ENCODE peak calls at places on chromosomes 16 and 17, in four cellular contexts. M is cardiac fibroblast, N is fibroblast of villous mesenchyme, B is heart right ventricle. X is an unnamed sample.

GRCh38 chr16:87895641-87896141 is 26.4 kb upstream of the SLC7A5 start:
- DNase-seq in B (no peak), M (peak), N (no peak), X (no peak)

GRCh38 chr16:87492721-87493554 is at the start of gene ZCCHC14:
- DNase-seq in M (peak), B (peak), N (peak), X (peak)

GRCh38 chr17:60278237-60278636 is 113.7 kb downstream of the USP32 start:
- DNase-seq in M (no peak), B (no peak), N (no peak), X (no peak)

GRCh38 chr17:30970757-30971567 is at the start of gene RNF135:
- DNase-seq in B (peak), N (peak), M (peak), X (peak)

GRCh38 chr17:45147102-45147580 is 1.1 kb upstream of the HEXIM1 start:
- DNase-seq in M (peak), B (peak), N (no peak), X (no peak)

GRCh38 chr17:70121136-70121535 is 46.1 kb downstream of the KCNJ16 start:
- DNase-seq in B (no peak), M (no peak), N (no peak), X (peak)

GRCh38 chr16:85372627-85373372 is 240.3 kb upstream of the GSE1 start:
- DNase-seq in N (peak), B (no peak), M (peak), X (peak)

GRCh38 chr17:9725575-9725974 is 65.8 kb downstream of the DHRS7C start:
- DNase-seq in N (no peak), B (no peak), M (no peak), X (no peak)

GRCh38 chr17:55577011-55577586 is 65.8 kb upstream of the SMIM36 start:
- DNase-seq in N (peak), M (peak), B (peak), X (peak)

GRCh38 chr16:19555938-19556778 is 655 bp downstream of the VPS35L start:
- DNase-seq in N (peak), B (peak), M (peak), X (peak)

GRCh38 chr16:84532299-84532724 is 27.9 kb upstream of the MEAK7 start:
- DNase-seq in B (peak), N (peak), M (peak), X (peak)

DNA sequence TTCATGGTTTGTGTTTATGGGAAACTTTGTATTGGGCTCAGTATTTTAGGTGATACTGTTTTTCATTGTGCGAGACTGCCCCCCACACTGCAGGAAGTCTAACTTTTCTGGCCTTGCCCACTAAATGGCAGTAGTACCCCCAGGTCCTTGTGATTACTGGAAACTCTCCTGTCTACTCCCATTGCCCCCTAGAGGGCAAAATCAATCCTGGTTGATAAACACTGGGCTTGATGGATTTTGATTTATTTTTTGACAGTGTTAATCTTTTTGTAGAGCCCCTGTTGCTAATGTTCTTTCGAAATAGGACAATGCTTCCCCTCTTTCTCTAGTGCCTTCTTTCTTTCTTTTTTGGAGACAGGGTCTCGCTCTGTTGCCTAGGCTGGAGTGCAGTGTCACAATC is 15.5 kb downstream of the METTL9 start:
- DNase-seq in M (no peak), N (no peak), B (no peak), X (no peak)
- TF ChIP-seq CTCF in M (no peak), N (peak), B (no peak), X (no peak)

DNA sequence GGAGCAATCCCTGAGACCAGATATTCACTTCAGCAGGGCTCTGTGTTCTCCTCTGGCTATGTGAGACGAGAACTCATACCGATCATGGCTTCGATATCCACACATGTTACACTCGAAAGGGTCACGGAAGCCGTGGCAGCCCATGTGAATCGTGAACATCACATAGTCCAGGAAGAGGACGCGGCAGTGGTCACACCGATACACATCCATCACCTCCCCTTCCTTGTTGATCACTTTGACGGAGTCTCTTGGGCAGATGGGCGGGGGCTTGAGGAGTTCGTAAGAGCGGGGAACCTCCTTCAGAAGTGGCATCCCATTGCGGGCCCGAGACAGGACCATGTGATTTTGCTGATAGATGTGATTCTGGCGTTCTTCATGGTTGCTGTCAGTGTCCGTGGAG is 28.0 kb downstream of the GRB7 start:
- DNase-seq in M (no peak), N (no peak), B (no peak), X (no peak)
- H3K4me3 ChIP-seq in M (no peak), N (no peak), B (no peak), X (no peak)

GRCh38 chr17:68581863-68582645 is 19.1 kb downstream of the FAM20A start:
- DNase-seq in B (no peak), N (no peak), M (no peak), X (no peak)
- TF ChIP-seq CTCF in B (no peak), N (no peak), M (no peak), X (no peak)

DNA sequence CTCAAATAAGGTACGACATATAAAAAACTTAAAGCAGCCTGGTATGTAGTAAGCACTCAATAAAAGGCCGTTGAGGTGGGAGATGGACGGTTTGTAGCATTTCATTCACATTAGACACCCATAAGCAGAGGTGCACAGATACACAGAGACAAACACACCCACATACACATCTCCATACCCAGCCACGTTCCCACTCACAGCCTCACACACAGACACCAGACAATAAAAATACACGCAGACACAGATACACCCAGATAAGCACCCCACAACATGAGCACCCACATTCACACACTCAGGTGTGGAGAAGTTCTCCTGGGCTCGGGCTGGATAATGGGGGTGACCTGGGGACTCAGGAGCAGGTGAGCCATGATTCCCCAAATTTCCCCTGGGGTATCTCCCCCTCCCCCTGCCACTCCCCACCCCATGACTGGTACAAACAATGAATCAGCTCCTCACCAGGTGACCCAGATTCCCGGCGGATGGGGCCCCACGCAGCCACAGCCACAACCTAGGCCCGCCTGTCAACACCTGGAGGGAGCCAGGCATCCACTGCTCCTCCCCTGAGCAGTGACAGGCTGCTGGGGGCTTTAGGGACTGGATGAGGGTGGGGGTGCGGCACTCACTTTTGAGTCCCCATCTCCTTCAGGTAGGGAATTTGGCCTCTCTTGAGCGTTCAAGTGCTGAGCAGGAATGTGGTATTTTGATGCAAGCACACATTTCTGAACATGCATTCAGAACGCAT is 2.7 kb downstream of the DLX3 start:
- DNase-seq in N (no peak), B (no peak), M (no peak), X (no peak)
- H3K4me3 ChIP-seq in N (no peak), B (no peak), M (no peak), X (no peak)

GRCh38 chr17:2510559-2510958 is 1.1 kb downstream of the METTL16 start:
- DNase-seq in B (no peak), N (no peak), M (no peak), X (no peak)
- TF ChIP-seq CTCF in B (no peak), N (no peak), M (no peak), X (no peak)

GRCh38 chr17:21027031-21027430 is 15.8 kb downstream of the USP22 start:
- DNase-seq in N (no peak), M (no peak), B (no peak), X (no peak)

GRCh38 chr17:21030375-21030774 is 12.4 kb downstream of the USP22 start:
- DNase-seq in M (no peak), N (no peak), B (no peak), X (no peak)

GRCh38 chr17:21029515-21029914 is 13.3 kb downstream of the USP22 start:
- DNase-seq in N (no peak), M (no peak), B (no peak), X (no peak)

GRCh38 chr17:21028192-21028591 is 14.6 kb downstream of the USP22 start:
- DNase-seq in B (no peak), N (no peak), M (no peak), X (no peak)

GRCh38 chr17:21029032-21029431 is 13.8 kb downstream of the USP22 start:
- DNase-seq in M (peak), B (no peak), N (peak), X (peak)
- H3K4me3 ChIP-seq in M (no peak), B (no peak), N (no peak), X (peak)

GRCh38 chr16:30633526-30633925 is 17.2 kb upstream of the PRR14 start:
- DNase-seq in B (no peak), M (no peak), N (no peak), X (no peak)

GRCh38 chr16:30641378-30641982 is 9.3 kb upstream of the PRR14 start:
- DNase-seq in B (no peak), N (no peak), M (no peak), X (no peak)

GRCh38 chr16:30636599-30636998 is 14.2 kb upstream of the PRR14 start:
- DNase-seq in N (no peak), B (no peak), M (no peak), X (no peak)

DNA sequence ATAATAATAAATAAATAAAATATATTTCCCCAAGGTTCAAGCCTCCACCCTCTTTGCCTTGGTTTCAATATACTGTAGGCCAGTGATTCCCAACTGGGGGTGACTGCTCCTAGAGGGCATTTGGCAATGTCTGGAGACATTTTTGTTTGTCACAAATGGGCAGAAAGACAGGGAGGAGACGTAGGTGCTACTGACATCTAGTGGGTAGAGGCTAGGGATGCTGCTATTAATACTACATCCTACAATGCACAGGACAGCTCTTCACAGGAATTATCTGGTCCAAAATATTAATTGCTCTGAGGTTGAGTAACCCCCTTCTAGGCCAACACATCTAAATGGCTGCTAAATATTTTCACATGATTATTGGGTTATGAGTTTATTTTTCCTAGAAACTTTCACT is 12.8 kb upstream of the PRR14 start:
- DNase-seq in M (peak), B (no peak), N (peak), X (peak)
- TF ChIP-seq CTCF in M (peak), B (no peak), N (peak), X (peak)

X was measured in fibroblast of pulmonary artery.